ENCODE peak calls at places on chromosomes 6 and 20, in four cellular contexts. H is A549, E is fibroblast of lung, P is H9. G is an unnamed sample. For H3K4me1, the result is how much of the 10 kb centered on the place peaks cover.

GRCh38 chr6:85747093-85747492 is 104.4 kb upstream of the SYNCRIP start:
- DNase-seq in H (no peak), P (no peak), E (peak), G (peak)

GRCh38 chr20:63230800-63231268 is 4.9 kb upstream of the BIRC7 start:
- DNase-seq in P (peak), E (peak), H (peak), G (peak)

GRCh38 chr20:20480689-20481088 is 112.8 kb downstream of the INSM1 start:
- DNase-seq in E (peak), P (no peak), H (peak), G (peak)

GRCh38 chr6:168825226-168826077 is 384.5 kb downstream of the SMOC2 start:
- DNase-seq in P (no peak), E (no peak), H (no peak), G (no peak)

GRCh38 chr6:153435787-153436186 is 304.7 kb upstream of the RGS17 start:
- DNase-seq in P (no peak), H (no peak), E (no peak), G (no peak)

GRCh38 chr6:115770851-115771250 is 289.8 kb downstream of the FRK start:
- DNase-seq in P (no peak), E (no peak), H (no peak), G (no peak)

GRCh38 chr6:148423133-148423532 is 80.5 kb downstream of the SASH1 start:
- DNase-seq in E (peak), H (no peak), P (no peak), G (no peak)

GRCh38 chr6:155693573-155694428 is 238.2 kb upstream of the NOX3 start:
- DNase-seq in E (no peak), P (no peak), H (no peak), G (no peak)

GRCh38 chr6:54920628-54921027 is 74.1 kb downstream of the FAM83B start:
- DNase-seq in P (no peak), E (peak), H (no peak), G (no peak)

GRCh38 chr20:10447028-10447427 is 11.9 kb downstream of the SLX4IP start:
- DNase-seq in E (peak), H (peak), P (no peak), G (peak)

GRCh38 chr6:16400248-16400760 is 161.9 kb downstream of the GMPR start:
- DNase-seq in H (no peak), E (no peak), P (no peak), G (no peak)

GRCh38 chr6:150761771-150762170 is 103.7 kb upstream of the MTHFD1L start:
- DNase-seq in H (no peak), P (no peak), E (no peak), G (peak)

GRCh38 chr6:113858067-113858604 is 991 bp downstream of the MARCKS start:
- DNase-seq in E (peak), P (peak), H (peak), G (peak)

GRCh38 chr6:44542401-44543116 is 155.1 kb downstream of the CDC5L start:
- DNase-seq in H (no peak), P (peak), E (no peak), G (no peak)

GRCh38 chr6:154197176-154197850 is 158.3 kb downstream of the OPRM1 start:
- DNase-seq in E (peak), P (no peak), H (no peak), G (peak)

GRCh38 chr6:16803294-16804006 is 42.2 kb upstream of the ATXN1 start:
- DNase-seq in E (peak), P (peak), H (no peak), G (peak)

GRCh38 chr6:5905431-5906339 is 101.0 kb downstream of the NRN1 start:
- DNase-seq in H (no peak), P (no peak), E (peak), G (peak)

GRCh38 chr20:62860391-62860923 is 1.2 kb downstream of the TCFL5 start:
- DNase-seq in P (no peak), E (peak), H (no peak), G (peak)

GRCh38 chr6:37324131-37325033 is 29.4 kb upstream of the RNF8 start:
- DNase-seq in P (no peak), H (no peak), E (peak), G (peak)

GRCh38 chr20:51542894-51543788 is 622 bp upstream of the NFATC2 start:
- DNase-seq in P (no peak), H (no peak), E (no peak), G (no peak)

GRCh38 chr6:138420356-138420755 is 16.3 kb downstream of the HEBP2 start:
- DNase-seq in E (no peak), P (no peak), H (no peak), G (no peak)

GRCh38 chr6:112180095-112180820 is 74.1 kb downstream of the LAMA4 start:
- DNase-seq in P (no peak), E (peak), H (peak), G (peak)

GRCh38 chr20:21262812-21263211 is 40.3 kb upstream of the XRN2 start:
- DNase-seq in H (no peak), P (no peak), E (no peak), G (no peak)

GRCh38 chr6:33959661-33960344 is 156.0 kb upstream of the MLN start:
- DNase-seq in E (no peak), P (no peak), H (no peak), G (no peak)

GRCh38 chr20:815914-816606 is 17.5 kb upstream of the FAM110A start:
- DNase-seq in H (peak), P (peak), E (peak), G (peak)

GRCh38 chr6:131946992-131947955 is 3.9 kb downstream of the CCN2 start:
- DNase-seq in P (no peak), H (peak), E (peak), G (peak)

GRCh38 chr6:44641344-44641743 is 253.8 kb downstream of the CDC5L start:
- DNase-seq in P (no peak), H (no peak), E (no peak), G (peak)

DNA sequence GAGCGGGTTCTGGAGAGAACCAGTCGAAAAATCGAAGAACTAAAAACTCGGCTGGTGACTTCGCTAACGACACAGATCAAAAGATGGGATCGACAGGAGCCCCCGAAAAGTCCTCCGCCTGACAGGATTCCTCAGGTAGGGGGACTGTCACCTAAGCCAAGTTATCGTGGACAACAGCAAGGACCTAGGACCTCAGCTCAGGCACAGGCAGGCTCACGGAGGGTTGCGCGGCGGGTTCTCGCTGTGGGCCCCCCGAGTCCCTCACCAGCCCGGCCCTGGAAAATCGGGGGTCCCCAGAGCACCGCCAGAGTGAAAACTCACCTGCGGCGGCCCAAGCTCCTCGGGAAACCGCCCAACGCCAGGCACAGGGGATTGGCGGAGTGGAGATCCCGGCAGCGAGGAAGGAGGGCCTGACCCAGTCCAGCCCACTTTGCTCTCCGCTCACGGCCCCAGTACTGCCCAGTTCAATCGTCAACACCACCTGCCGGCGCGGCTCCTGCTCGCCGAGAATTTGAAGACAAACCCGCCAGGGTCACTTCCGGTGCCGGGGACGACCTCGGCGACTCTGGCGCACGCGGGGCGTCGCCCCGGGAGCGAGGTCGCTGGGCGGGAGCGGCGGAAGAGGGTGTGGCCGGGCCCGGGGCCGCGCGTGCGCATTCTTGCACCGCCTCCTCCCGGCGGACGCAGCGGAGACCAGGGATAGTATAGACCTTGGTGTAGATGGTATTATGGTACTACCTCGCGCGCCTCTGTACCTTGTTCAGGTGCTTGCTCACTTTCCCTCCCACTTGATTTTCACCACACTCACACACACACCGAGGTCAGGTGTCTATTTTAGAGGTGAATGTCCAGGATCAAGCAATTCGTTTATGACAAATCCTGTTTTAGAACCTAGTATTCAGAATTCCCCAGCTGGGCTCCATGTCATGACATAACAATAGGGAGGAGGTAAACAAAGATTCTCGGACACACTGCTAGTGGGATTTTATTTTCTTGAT is at the start of gene KATNA1:
- DNase-seq in P (peak), E (peak), H (peak), G (peak)
- TF ChIP-seq CTCF in P (peak), E (no peak), H (no peak), G (no peak)

GRCh38 chr6:52201493-52201892 is 15.3 kb downstream of the IL17A start:
- DNase-seq in E (no peak), P (no peak), H (no peak), G (no peak)

GRCh38 chr6:52195886-52196285 is 9.7 kb downstream of the IL17A start:
- DNase-seq in H (no peak), E (no peak), P (no peak), G (no peak)

GRCh38 chr6:52201046-52201445 is 14.9 kb downstream of the IL17A start:
- DNase-seq in E (no peak), H (no peak), P (no peak), G (no peak)
- H3K4me2 ChIP-seq in E (no peak), H (no peak), P (no peak), G (no peak)

DNA sequence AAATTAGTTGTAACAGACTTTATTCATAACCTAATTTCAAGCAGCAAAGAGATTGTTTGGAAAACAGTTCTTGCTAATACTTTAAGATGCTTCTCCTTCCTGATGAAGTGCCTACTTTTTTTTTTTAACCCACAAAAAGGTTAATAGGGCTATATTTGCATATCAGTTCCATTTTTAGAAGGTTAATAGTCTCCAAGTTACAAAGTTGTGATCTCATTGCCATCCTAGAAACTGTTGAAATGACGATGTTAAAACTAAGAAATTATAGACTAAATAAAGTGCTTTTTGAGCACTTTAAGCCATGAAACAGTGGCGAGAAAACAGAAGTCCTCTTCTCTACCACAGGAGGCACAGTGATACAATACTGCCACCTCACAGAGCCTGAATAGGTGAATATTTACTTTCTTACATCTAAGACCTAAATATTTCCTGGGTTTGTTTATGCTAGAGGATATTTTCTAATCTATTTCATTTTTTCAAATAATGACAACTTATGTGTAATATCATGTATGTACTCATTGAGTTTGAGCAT is 5.3 kb downstream of the RNF144B start:
- DNase-seq in H (no peak), E (no peak), P (no peak), G (no peak)
- H3K4me1 ChIP-seq in H (under half), E (under half), P (under half), G (under half)

GRCh38 chr20:33728463-33728862 is 3.3 kb upstream of the ZNF341 start:
- DNase-seq in P (no peak), E (no peak), H (no peak), G (no peak)
- TF ChIP-seq CTCF in P (no peak), E (no peak), H (no peak), G (no peak)

DNA sequence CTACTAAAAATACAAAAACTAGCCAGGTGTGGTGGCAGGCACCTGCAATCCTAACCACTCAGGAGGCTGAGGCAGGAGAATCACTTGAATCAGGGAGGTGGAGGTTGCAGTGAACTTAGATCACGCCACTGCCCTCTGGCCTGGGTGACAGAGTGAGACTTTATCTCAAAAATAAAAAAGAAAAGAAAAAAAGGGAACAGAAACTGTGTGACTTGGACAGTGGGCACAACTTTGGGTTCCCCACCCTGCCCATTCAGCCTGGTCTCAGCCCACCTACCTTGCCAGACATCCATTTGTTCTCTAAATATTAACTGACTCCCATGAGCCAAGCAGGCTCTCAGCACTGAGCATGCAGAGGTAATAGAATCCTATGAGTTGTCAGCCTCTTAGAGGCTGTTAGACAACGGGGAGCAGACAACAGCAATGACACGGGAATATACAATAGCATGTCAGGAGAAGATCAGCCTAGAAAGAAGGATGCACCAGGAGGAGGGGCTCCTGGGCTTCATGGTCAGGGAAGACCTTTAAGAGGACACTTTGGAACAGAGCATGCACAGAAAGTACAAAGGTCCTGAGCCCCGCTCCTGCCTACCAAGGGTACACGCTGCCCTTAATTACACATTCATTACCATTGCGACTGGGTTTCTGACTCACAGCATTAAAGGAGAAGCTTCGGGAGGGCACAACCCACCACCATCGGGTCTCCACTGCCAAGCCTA is 20.0 kb downstream of the FAM209B start:
- DNase-seq in E (no peak), H (no peak), P (no peak), G (no peak)
- H3K4me2 ChIP-seq in E (no peak), H (no peak), P (no peak), G (no peak)

GRCh38 chr6:144338951-144339681 is 54.0 kb downstream of the UTRN start:
- DNase-seq in E (no peak), P (no peak), H (no peak), G (no peak)

GRCh38 chr6:144335315-144335861 is 50.3 kb downstream of the UTRN start:
- DNase-seq in H (no peak), E (no peak), P (no peak), G (no peak)

GRCh38 chr6:144338474-144338873 is 53.3 kb downstream of the UTRN start:
- DNase-seq in P (no peak), H (no peak), E (no peak), G (no peak)

GRCh38 chr6:144335914-144336313 is 50.8 kb downstream of the UTRN start:
- DNase-seq in P (no peak), E (no peak), H (no peak), G (no peak)

DNA sequence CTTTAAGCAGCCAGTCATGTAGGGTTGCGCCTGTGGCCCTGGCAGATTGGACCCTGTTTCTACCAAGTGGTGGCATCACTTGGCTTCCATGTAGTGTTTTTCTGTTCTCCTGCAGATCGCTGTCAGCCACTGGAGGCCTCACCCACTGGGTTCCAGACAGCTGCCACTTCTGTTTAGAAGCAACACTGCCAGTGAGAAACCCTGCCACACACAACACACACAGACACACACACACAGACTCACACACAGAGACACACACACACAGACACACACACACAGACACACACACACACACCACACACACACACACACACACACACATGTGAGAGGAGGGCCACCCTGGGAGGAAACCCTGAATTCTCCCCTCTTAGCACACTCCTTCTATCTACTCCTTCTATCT is 51.8 kb downstream of the UTRN start:
- DNase-seq in P (no peak), H (no peak), E (no peak), G (no peak)
- H3K4me1 ChIP-seq in P (under half), H (under half), E (under half), G (under half)

DNA sequence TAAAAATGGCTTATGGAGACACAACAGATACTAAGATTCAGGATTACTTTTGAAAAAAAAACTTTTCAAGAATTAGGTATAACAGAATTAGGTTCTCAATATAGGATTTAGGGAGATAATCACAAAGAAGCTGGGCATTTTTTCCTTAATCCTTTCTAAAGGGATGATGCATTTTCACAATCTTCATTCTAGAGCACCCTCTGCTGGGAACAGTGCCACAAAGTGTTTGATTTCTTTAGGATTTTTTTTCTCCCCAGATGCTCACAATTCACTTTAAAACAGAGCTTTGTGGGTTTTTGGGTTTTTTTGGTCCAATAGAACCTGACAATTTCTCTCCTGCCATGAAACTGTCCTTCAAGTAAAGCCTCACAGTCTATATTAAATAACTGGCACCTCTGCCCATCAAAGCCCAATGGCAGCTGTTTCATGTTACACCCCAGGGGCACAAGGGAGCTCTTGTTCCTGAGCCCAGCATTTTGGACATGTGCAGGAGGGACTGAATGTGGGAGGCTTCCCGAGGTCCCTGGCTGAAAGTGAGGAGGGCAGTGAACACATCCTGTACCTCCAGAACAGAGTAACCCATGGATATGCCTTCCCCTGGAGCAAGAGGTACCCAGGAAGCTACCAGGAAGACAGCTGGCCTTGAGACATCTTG is 39.7 kb downstream of the PREP start:
- DNase-seq in E (peak), P (no peak), H (no peak), G (no peak)
- TF ChIP-seq CTCF in E (peak), P (peak), H (peak), G (peak)

G was measured in astrocyte.